ENCODE peak calls at places on chromosomes 16 and 17, in seven cellular contexts. W is Calu3, E is adrenal gland, P is transverse colon, V is NCI-H1092, J is non-pigmented ciliary epithelial cell, B is lower leg skin. Q is an unnamed sample.

GRCh38 chr17:32449963-32450362 is 5.7 kb downstream of the PSMD11 start:
- DNase-seq in J (no peak), E (no peak), W (no peak), P (no peak), B (no peak), V (no peak), Q (no peak)

GRCh38 chr17:64262422-64263260 is at the start of gene TEX2:
- DNase-seq in P (peak), W (peak), V (no peak), J (no peak), B (peak), E (peak), Q (peak)

GRCh38 chr16:6663668-6664067 is 669.0 kb upstream of the RBFOX1 start:
- DNase-seq in J (no peak), E (no peak), B (no peak), P (no peak), W (no peak), V (no peak), Q (no peak)

GRCh38 chr17:79622776-79623175 is 11.9 kb upstream of the RBFOX3 start:
- DNase-seq in P (no peak), E (peak), W (no peak), V (no peak), J (no peak), B (no peak), Q (peak)

GRCh38 chr17:45253879-45254278 is 8.0 kb downstream of the SPATA32 start:
- DNase-seq in V (no peak), B (no peak), E (no peak), W (no peak), J (no peak), P (no peak), Q (no peak)

GRCh38 chr17:5203178-5203907 is 11.7 kb upstream of the ZNF594 start:
- DNase-seq in B (no peak), J (no peak), W (no peak), V (no peak), P (no peak), E (peak), Q (no peak)

GRCh38 chr17:42980766-42981397 is 517 bp downstream of the RUNDC1 start:
- DNase-seq in E (peak), B (no peak), W (peak), V (peak), J (no peak), P (peak), Q (no peak)

GRCh38 chr16:71754652-71755051 is 30.2 kb upstream of the PHLPP2 start:
- DNase-seq in J (no peak), P (no peak), W (no peak), B (no peak), E (no peak), V (no peak), Q (no peak)

GRCh38 chr16:56041556-56042140 is 149.6 kb upstream of the GNAO1 start:
- DNase-seq in E (peak), J (no peak), W (peak), B (no peak), V (peak), P (peak), Q (no peak)

GRCh38 chr17:66438101-66438500 is 135.7 kb downstream of the PRKCA start:
- DNase-seq in E (no peak), P (no peak), B (no peak), V (no peak), W (no peak), J (no peak), Q (no peak)

GRCh38 chr17:41835800-41836549 is at the start of gene NT5C3B:
- DNase-seq in J (no peak), W (peak), P (peak), B (no peak), V (no peak), E (peak), Q (peak)

GRCh38 chr16:89410794-89411309 is 79.5 kb downstream of the ANKRD11 start:
- DNase-seq in E (peak), V (peak), P (peak), J (peak), W (peak), B (peak), Q (peak)

GRCh38 chr17:69474171-69474831 is 59.8 kb downstream of the MAP2K6 start:
- DNase-seq in B (no peak), V (no peak), J (no peak), P (no peak), W (no peak), E (no peak), Q (no peak)

GRCh38 chr16:66147338-66147737 is 219.2 kb upstream of the CDH5 start:
- DNase-seq in P (no peak), E (no peak), V (no peak), J (no peak), B (no peak), W (no peak), Q (no peak)

GRCh38 chr16:3017806-3018506 is at the start of gene CLDN6:
- DNase-seq in P (peak), W (peak), V (peak), E (no peak), B (no peak), J (no peak), Q (no peak)

Q was measured in tibial artery.